ENCODE peak calls at places on chromosomes 3 and 15, in ten cellular contexts. T is HFFc6, J is sigmoid colon, A is dorsolateral prefrontal cortex, O is RWPE1, W is AG04449, N is tibial nerve, C is BE2C, G is cardiac muscle cell, Z is fibroblast of lung. M is an unnamed sample.

GRCh38 chr3:51717446-51717845 is 10.6 kb downstream of the GRM2 start:
- DNase-seq in Z (no peak), N (no peak), G (no peak), O (no peak), T (no peak), W (no peak), A (no peak), J (no peak), C (no peak), M (no peak)

GRCh38 chr3:126507886-126508285 is 9.7 kb downstream of the UROC1 start:
- DNase-seq in C (no peak), J (no peak), O (no peak), G (no peak), T (no peak), N (no peak), A (no peak), W (no peak), Z (no peak), M (no peak)

GRCh38 chr15:27831384-27832262 is 267.5 kb downstream of the OCA2 start:
- DNase-seq in W (no peak), G (no peak), A (no peak), T (no peak), Z (no peak), N (no peak), O (no peak), C (no peak), J (no peak), M (no peak)

GRCh38 chr3:65027335-65027734 is 339.5 kb upstream of the ADAMTS9 start:
- DNase-seq in C (no peak), O (no peak), G (no peak), W (no peak), Z (no peak), A (no peak), T (no peak), J (no peak), N (no peak), M (no peak)

GRCh38 chr3:5055352-5056004 is 66.6 kb upstream of the ARL8B start:
- DNase-seq in C (no peak), T (no peak), W (no peak), J (peak; percentile 19), A (no peak), Z (no peak), N (no peak), O (no peak), G (no peak), M (no peak)

GRCh38 chr3:182478369-182478768 is 314.9 kb upstream of the ATP11B start:
- DNase-seq in G (no peak), A (no peak), W (no peak), T (no peak), O (no peak), Z (no peak), N (no peak), J (no peak), C (no peak), M (no peak)

GRCh38 chr15:31013863-31014607 is 22.6 kb upstream of the MTMR10 start:
- DNase-seq in W (no peak), A (no peak), N (no peak), J (no peak), G (no peak), O (no peak), T (no peak), Z (no peak), C (no peak), M (no peak)

GRCh38 chr3:43923101-43923979 is 232.6 kb downstream of the ABHD5 start:
- DNase-seq in O (no peak), T (no peak), A (peak; percentile 37), W (no peak), C (no peak), J (no peak), Z (no peak), G (no peak), N (no peak), M (peak; percentile 43)

GRCh38 chr15:49282366-49282765 is 112.3 kb downstream of the GALK2 start:
- DNase-seq in O (no peak), Z (peak; percentile 98), J (no peak), N (no peak), W (peak; percentile 84), A (no peak), G (peak; percentile 91), T (peak; percentile 75), C (no peak), M (no peak)

GRCh38 chr3:193963808-193964516 is 172.0 kb upstream of the HES1 start:
- DNase-seq in T (no peak), O (no peak), W (no peak), G (no peak), C (no peak), Z (no peak), J (no peak), N (no peak), A (no peak), M (no peak)

GRCh38 chr15:56468271-56468912 is 3.5 kb upstream of the MNS1 start:
- DNase-seq in W (no peak), J (no peak), A (no peak), N (no peak), Z (no peak), T (no peak), C (no peak), O (no peak), G (no peak), M (no peak)

GRCh38 chr3:16427309-16427965 is 86.1 kb downstream of the RFTN1 start:
- DNase-seq in O (no peak), A (no peak), N (peak; percentile 59), T (peak; percentile 84), Z (peak; percentile 95), C (no peak), G (peak; percentile 96), J (peak; percentile 79), W (peak; percentile 86), M (no peak)

GRCh38 chr15:96544162-96544756 is 213.8 kb downstream of the NR2F2 start:
- DNase-seq in W (no peak), Z (no peak), G (no peak), N (no peak), A (no peak), T (no peak), C (peak; percentile 22), J (no peak), O (no peak), M (no peak)

GRCh38 chr3:54900954-54901591 is 26.8 kb downstream of the LRTM1 start:
- DNase-seq in J (no peak), C (no peak), T (no peak), W (no peak), O (no peak), G (no peak), Z (peak; percentile 58), N (no peak), A (no peak), M (no peak)

GRCh38 chr3:72768976-72769375 is 79.3 kb downstream of the SHQ1 start:
- DNase-seq in J (no peak), A (no peak), T (no peak), C (no peak), W (no peak), N (no peak), O (no peak), Z (no peak), G (no peak), M (no peak)

GRCh38 chr3:24197809-24198208 is 252.7 kb downstream of the NR1D2 start:
- DNase-seq in G (no peak), J (no peak), W (no peak), C (no peak), A (no peak), N (no peak), Z (no peak), O (no peak), T (no peak), M (no peak)
- TF ChIP-seq CTCF in G (no peak), J (no peak), W (no peak), C (no peak), A (no peak), N (no peak), Z (no peak), O (no peak), T (no peak), M (no peak)

DNA sequence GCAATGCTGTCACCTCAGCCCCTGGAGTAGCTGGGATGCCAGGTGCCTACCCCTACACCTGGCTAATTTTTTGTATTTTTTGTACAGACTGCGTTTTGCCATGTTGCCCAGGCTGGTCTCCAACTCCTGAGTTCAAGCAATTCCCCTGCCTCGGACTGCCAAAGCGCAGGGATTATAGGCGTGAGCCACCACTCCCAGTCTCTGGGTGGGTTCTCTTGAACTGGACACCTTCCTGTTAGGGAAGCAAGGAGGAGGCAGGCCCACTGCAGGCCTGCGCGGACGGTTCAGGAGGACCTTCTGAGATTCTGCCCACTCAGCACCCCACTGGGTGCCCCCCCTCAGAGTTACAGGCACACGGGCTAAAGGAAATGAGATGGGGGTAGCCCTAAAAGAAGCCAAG is 73.8 kb upstream of the HERC1 start:
- DNase-seq in O (no peak), N (no peak), W (no peak), G (no peak), A (no peak), J (no peak), Z (no peak), C (no peak), T (no peak), M (no peak)
- TF ChIP-seq CTCF in O (no peak), N (no peak), W (no peak), G (no peak), A (no peak), J (no peak), Z (no peak), C (no peak), T (no peak), M (no peak)

DNA sequence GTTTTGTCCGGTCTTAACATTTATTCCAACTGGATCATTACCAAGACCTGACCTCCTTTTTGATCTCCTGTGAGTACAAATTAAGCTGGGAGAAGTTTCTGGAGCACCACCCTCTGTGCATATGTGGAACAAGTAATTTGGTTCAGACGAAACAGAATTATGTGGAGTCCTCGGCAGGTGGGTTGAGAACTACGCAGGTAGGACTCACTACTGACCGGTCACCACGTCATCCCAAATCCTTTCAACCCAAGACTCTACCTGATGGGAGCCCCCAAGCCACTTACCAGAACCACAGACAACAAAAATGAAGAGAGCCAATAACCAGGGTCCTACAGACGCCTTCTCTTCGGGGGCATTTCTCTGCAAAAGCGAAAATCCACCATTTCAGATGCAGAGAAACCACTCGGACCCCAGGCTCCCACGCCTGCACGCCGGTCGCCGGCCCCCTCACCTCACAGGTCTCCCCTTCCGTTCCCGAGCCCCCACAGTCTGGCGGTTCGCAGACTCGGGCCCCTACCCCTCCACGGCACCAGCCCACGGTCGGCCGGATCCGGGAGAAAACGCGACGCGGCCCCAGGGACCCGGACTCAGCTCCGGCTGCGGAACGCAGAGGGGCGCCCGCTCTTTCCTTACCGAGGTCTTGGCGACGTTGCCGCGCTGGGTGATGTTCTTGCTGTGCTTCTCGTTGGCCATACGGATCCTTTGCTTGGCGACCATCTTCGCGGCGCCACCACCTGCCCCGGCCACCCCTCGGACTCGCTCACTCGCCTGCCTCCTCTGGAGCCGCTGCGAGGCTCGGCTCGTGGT is 674 bp downstream of the SERP1 start:
- DNase-seq in T (peak; percentile 8), A (peak; percentile 44), G (peak; percentile 13), W (no peak), J (peak; percentile 81), O (peak; percentile 21), Z (peak; percentile 15), N (peak; percentile 26), C (no peak), M (no peak)
- TF ChIP-seq CTCF in T (no peak), A (no peak), G (no peak), W (no peak), J (no peak), O (no peak), Z (no peak), N (no peak), C (no peak), M (no peak)

GRCh38 chr3:130243808-130244207 is 101.7 kb upstream of the COL6A5 start:
- DNase-seq in W (no peak), A (no peak), T (no peak), Z (no peak), O (no peak), C (no peak), J (no peak), G (no peak), N (no peak), M (no peak)

GRCh38 chr3:130242850-130243569 is 102.5 kb upstream of the COL6A5 start:
- DNase-seq in W (no peak), J (no peak), N (no peak), C (no peak), T (no peak), Z (no peak), A (no peak), G (peak; percentile 43), O (no peak), M (no peak)
- TF ChIP-seq CTCF in W (no peak), J (no peak), N (no peak), C (peak; percentile 44), T (peak; percentile 52), Z (peak; percentile 13), A (no peak), G (peak; percentile 33), O (no peak), M (no peak)